ENCODE peak calls at places on chromosomes 1 and 21, in seven cellular contexts. One of them, this sample, is unnamed.

GRCh38 chr1:165381745-165382530 is 25.4 kb upstream of the LMX1A start:
- DNase-seq in stomach: no peak
- DNase-seq in GM12878: no peak
- DNase-seq in A549: no peak
- DNase-seq in sigmoid colon: no peak
- DNase-seq in ovary: no peak
- DNase-seq in transverse colon: no peak
- DNase-seq in this sample: no peak

GRCh38 chr1:8816831-8817412 is 518 bp downstream of the RERE start:
- DNase-seq in transverse colon: peak
- DNase-seq in GM12878: peak
- DNase-seq in A549: no peak
- DNase-seq in ovary: peak
- DNase-seq in sigmoid colon: peak
- DNase-seq in stomach: peak
- DNase-seq in this sample: peak

GRCh38 chr1:185352067-185352466 is 35.0 kb upstream of the IVNS1ABP start:
- DNase-seq in GM12878: no peak
- DNase-seq in sigmoid colon: no peak
- DNase-seq in ovary: no peak
- DNase-seq in transverse colon: no peak
- DNase-seq in A549: no peak
- DNase-seq in stomach: no peak
- DNase-seq in this sample: no peak

GRCh38 chr1:236948381-236948780 is 55.9 kb downstream of the MT1HL1 start:
- DNase-seq in A549: no peak
- DNase-seq in GM12878: no peak
- DNase-seq in sigmoid colon: no peak
- DNase-seq in ovary: no peak
- DNase-seq in stomach: no peak
- DNase-seq in transverse colon: no peak
- DNase-seq in this sample: no peak

GRCh38 chr1:83901547-83902155 is 97.3 kb downstream of the TTLL7 start:
- DNase-seq in sigmoid colon: no peak
- DNase-seq in GM12878: no peak
- DNase-seq in transverse colon: peak
- DNase-seq in ovary: no peak
- DNase-seq in A549: peak
- DNase-seq in stomach: peak
- DNase-seq in this sample: no peak

GRCh38 chr1:175188936-175189335 is 3.6 kb downstream of the KIAA0040 start:
- DNase-seq in transverse colon: peak
- DNase-seq in ovary: no peak
- DNase-seq in sigmoid colon: no peak
- DNase-seq in GM12878: peak
- DNase-seq in A549: no peak
- DNase-seq in stomach: no peak
- DNase-seq in this sample: no peak

GRCh38 chr1:8456306-8456912 is 138.5 kb downstream of the SLC45A1 start:
- DNase-seq in ovary: no peak
- DNase-seq in stomach: no peak
- DNase-seq in sigmoid colon: no peak
- DNase-seq in transverse colon: no peak
- DNase-seq in A549: no peak
- DNase-seq in GM12878: no peak
- DNase-seq in this sample: no peak

GRCh38 chr21:28294046-28294445 is 698.6 kb downstream of the LTN1 start:
- DNase-seq in A549: no peak
- DNase-seq in GM12878: no peak
- DNase-seq in sigmoid colon: no peak
- DNase-seq in ovary: no peak
- DNase-seq in stomach: no peak
- DNase-seq in transverse colon: no peak
- DNase-seq in this sample: no peak

GRCh38 chr1:200653022-200653462 is 16.7 kb downstream of the DDX59 start:
- DNase-seq in sigmoid colon: no peak
- DNase-seq in GM12878: no peak
- DNase-seq in A549: no peak
- DNase-seq in stomach: no peak
- DNase-seq in transverse colon: no peak
- DNase-seq in ovary: no peak
- DNase-seq in this sample: no peak

GRCh38 chr1:205813755-205814058 is 709 bp upstream of the SLC41A1 start:
- DNase-seq in GM12878: no peak
- DNase-seq in transverse colon: no peak
- DNase-seq in sigmoid colon: no peak
- DNase-seq in stomach: no peak
- DNase-seq in ovary: no peak
- DNase-seq in A549: no peak
- DNase-seq in this sample: no peak

GRCh38 chr1:86154581-86155060 is 2.0 kb downstream of the COL24A1 start:
- DNase-seq in A549: no peak
- DNase-seq in GM12878: no peak
- DNase-seq in stomach: no peak
- DNase-seq in sigmoid colon: peak
- DNase-seq in transverse colon: no peak
- DNase-seq in ovary: no peak
- DNase-seq in this sample: no peak

GRCh38 chr21:29501451-29501850 is 202.7 kb downstream of the BACH1 start:
- DNase-seq in ovary: no peak
- DNase-seq in sigmoid colon: no peak
- DNase-seq in GM12878: no peak
- DNase-seq in stomach: no peak
- DNase-seq in transverse colon: no peak
- DNase-seq in A549: no peak
- DNase-seq in this sample: no peak

GRCh38 chr1:246151796-246152434 is 355.2 kb downstream of the SMYD3 start:
- DNase-seq in GM12878: no peak
- DNase-seq in sigmoid colon: no peak
- DNase-seq in stomach: no peak
- DNase-seq in transverse colon: no peak
- DNase-seq in A549: peak
- DNase-seq in ovary: no peak
- DNase-seq in this sample: no peak

GRCh38 chr21:46092811-46093667 is 4.9 kb upstream of the COL6A2 start:
- DNase-seq in stomach: peak
- DNase-seq in A549: no peak
- DNase-seq in transverse colon: no peak
- DNase-seq in GM12878: no peak
- DNase-seq in ovary: peak
- DNase-seq in sigmoid colon: peak
- DNase-seq in this sample: no peak

GRCh38 chr1:61581241-61581640 is 143.7 kb downstream of the TM2D1 start:
- DNase-seq in ovary: no peak
- DNase-seq in stomach: no peak
- DNase-seq in GM12878: no peak
- DNase-seq in A549: no peak
- DNase-seq in sigmoid colon: no peak
- DNase-seq in transverse colon: no peak
- DNase-seq in this sample: no peak

GRCh38 chr1:64228181-64228957 is 24.9 kb downstream of the UBE2U start:
- DNase-seq in stomach: no peak
- DNase-seq in transverse colon: no peak
- DNase-seq in sigmoid colon: no peak
- DNase-seq in ovary: no peak
- DNase-seq in GM12878: no peak
- DNase-seq in A549: no peak
- DNase-seq in this sample: no peak

GRCh38 chr1:64229307-64229706 is 25.9 kb downstream of the UBE2U start:
- DNase-seq in ovary: no peak
- DNase-seq in sigmoid colon: no peak
- DNase-seq in A549: no peak
- DNase-seq in stomach: no peak
- DNase-seq in transverse colon: no peak
- DNase-seq in GM12878: no peak
- DNase-seq in this sample: no peak

GRCh38 chr1:64235133-64235532 is 31.7 kb downstream of the UBE2U start:
- DNase-seq in sigmoid colon: no peak
- DNase-seq in GM12878: no peak
- DNase-seq in stomach: no peak
- DNase-seq in ovary: no peak
- DNase-seq in A549: no peak
- DNase-seq in transverse colon: no peak
- DNase-seq in this sample: no peak

GRCh38 chr1:64234714-64235113 is 31.3 kb downstream of the UBE2U start:
- DNase-seq in sigmoid colon: no peak
- DNase-seq in stomach: no peak
- DNase-seq in A549: no peak
- DNase-seq in transverse colon: no peak
- DNase-seq in GM12878: no peak
- DNase-seq in ovary: no peak
- DNase-seq in this sample: no peak

GRCh38 chr1:64231153-64231552 is 27.7 kb downstream of the UBE2U start:
- DNase-seq in stomach: no peak
- DNase-seq in A549: no peak
- DNase-seq in ovary: no peak
- DNase-seq in GM12878: no peak
- DNase-seq in transverse colon: no peak
- DNase-seq in sigmoid colon: no peak
- DNase-seq in this sample: no peak
- TF ChIP-seq EP300 in stomach: no peak
- TF ChIP-seq EP300 in A549: no peak
- TF ChIP-seq EP300 in ovary: no peak
- TF ChIP-seq EP300 in GM12878: peak
- TF ChIP-seq EP300 in transverse colon: no peak
- TF ChIP-seq EP300 in sigmoid colon: no peak
- TF ChIP-seq EP300 in this sample: no peak

GRCh38 chr1:38941527-38942019 is at the start of gene RHBDL2:
- DNase-seq in sigmoid colon: peak
- DNase-seq in GM12878: no peak
- DNase-seq in stomach: peak
- DNase-seq in ovary: no peak
- DNase-seq in A549: peak
- DNase-seq in transverse colon: peak
- DNase-seq in this sample: no peak

GRCh38 chr1:38940339-38941047 is 1.1 kb downstream of the RHBDL2 start:
- DNase-seq in ovary: no peak
- DNase-seq in transverse colon: peak
- DNase-seq in stomach: peak
- DNase-seq in A549: no peak
- DNase-seq in GM12878: no peak
- DNase-seq in sigmoid colon: no peak
- DNase-seq in this sample: no peak

GRCh38 chr1:38938722-38939260 is 2.8 kb downstream of the RHBDL2 start:
- DNase-seq in ovary: no peak
- DNase-seq in stomach: no peak
- DNase-seq in transverse colon: no peak
- DNase-seq in sigmoid colon: no peak
- DNase-seq in GM12878: no peak
- DNase-seq in A549: no peak
- DNase-seq in this sample: no peak

GRCh38 chr1:38942664-38943428 is 1.2 kb upstream of the RHBDL2 start:
- DNase-seq in transverse colon: no peak
- DNase-seq in GM12878: no peak
- DNase-seq in ovary: no peak
- DNase-seq in sigmoid colon: no peak
- DNase-seq in stomach: no peak
- DNase-seq in A549: no peak
- DNase-seq in this sample: no peak

DNA sequence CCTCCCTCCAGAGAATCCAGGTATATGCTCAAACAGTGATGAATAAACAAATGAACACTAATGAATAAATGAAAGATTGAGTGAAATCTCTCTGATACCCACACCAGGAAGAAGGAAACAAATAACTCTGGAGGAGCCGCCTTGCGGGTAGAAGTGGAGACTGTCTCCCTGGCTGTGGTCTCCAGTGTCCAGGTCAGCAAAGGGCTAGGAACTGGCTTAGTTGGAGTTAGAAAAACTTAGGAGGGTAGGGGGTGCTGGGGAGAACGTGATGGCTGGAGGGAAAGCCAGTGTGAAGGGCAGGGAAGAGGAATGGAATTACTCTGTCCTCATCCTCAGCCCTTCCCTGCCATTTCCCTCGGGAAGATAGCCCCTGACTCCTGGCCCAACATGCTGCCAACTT is 537 bp downstream of the RHBDL2 start:
- DNase-seq in GM12878: no peak
- DNase-seq in sigmoid colon: no peak
- DNase-seq in A549: no peak
- DNase-seq in transverse colon: peak
- DNase-seq in stomach: peak
- DNase-seq in ovary: no peak
- DNase-seq in this sample: no peak
- H3K4me3 ChIP-seq in GM12878: no peak
- H3K4me3 ChIP-seq in sigmoid colon: peak
- H3K4me3 ChIP-seq in A549: peak
- H3K4me3 ChIP-seq in transverse colon: peak
- H3K4me3 ChIP-seq in stomach: peak
- H3K4me3 ChIP-seq in ovary: peak
- H3K4me3 ChIP-seq in this sample: peak

GRCh38 chr1:19366599-19367315 is 54.6 kb downstream of the SLC66A1 start:
- DNase-seq in A549: no peak
- DNase-seq in ovary: no peak
- DNase-seq in sigmoid colon: no peak
- DNase-seq in transverse colon: no peak
- DNase-seq in stomach: no peak
- DNase-seq in GM12878: no peak
- DNase-seq in this sample: no peak
- H3K27ac ChIP-seq in A549: no peak
- H3K27ac ChIP-seq in ovary: no peak
- H3K27ac ChIP-seq in sigmoid colon: peak
- H3K27ac ChIP-seq in transverse colon: no peak
- H3K27ac ChIP-seq in stomach: no peak
- H3K27ac ChIP-seq in GM12878: no peak
- H3K27ac ChIP-seq in this sample: peak

GRCh38 chr1:96525657-96526613 is 195.6 kb upstream of the PTBP2 start:
- DNase-seq in stomach: no peak
- DNase-seq in sigmoid colon: no peak
- DNase-seq in ovary: no peak
- DNase-seq in GM12878: no peak
- DNase-seq in transverse colon: no peak
- DNase-seq in A549: no peak
- DNase-seq in this sample: no peak

GRCh38 chr1:96522927-96523326 is 198.7 kb upstream of the PTBP2 start:
- DNase-seq in transverse colon: no peak
- DNase-seq in GM12878: no peak
- DNase-seq in A549: no peak
- DNase-seq in ovary: no peak
- DNase-seq in sigmoid colon: no peak
- DNase-seq in stomach: no peak
- DNase-seq in this sample: no peak

GRCh38 chr1:96520542-96520941 is 201.0 kb upstream of the PTBP2 start:
- DNase-seq in stomach: no peak
- DNase-seq in GM12878: no peak
- DNase-seq in transverse colon: no peak
- DNase-seq in A549: no peak
- DNase-seq in sigmoid colon: peak
- DNase-seq in ovary: no peak
- DNase-seq in this sample: peak

GRCh38 chr1:96521994-96522760 is 199.4 kb upstream of the PTBP2 start:
- DNase-seq in transverse colon: no peak
- DNase-seq in ovary: no peak
- DNase-seq in stomach: no peak
- DNase-seq in A549: peak
- DNase-seq in GM12878: no peak
- DNase-seq in sigmoid colon: no peak
- DNase-seq in this sample: no peak

GRCh38 chr1:96524100-96524499 is 197.5 kb upstream of the PTBP2 start:
- DNase-seq in A549: no peak
- DNase-seq in sigmoid colon: no peak
- DNase-seq in transverse colon: no peak
- DNase-seq in GM12878: no peak
- DNase-seq in ovary: no peak
- DNase-seq in stomach: no peak
- DNase-seq in this sample: no peak
- TF ChIP-seq EP300 in A549: no peak
- TF ChIP-seq EP300 in sigmoid colon: no peak
- TF ChIP-seq EP300 in transverse colon: no peak
- TF ChIP-seq EP300 in GM12878: no peak
- TF ChIP-seq EP300 in ovary: no peak
- TF ChIP-seq EP300 in stomach: no peak
- TF ChIP-seq EP300 in this sample: no peak

GRCh38 chr21:39386194-39386593 is 37.3 kb upstream of the HMGN1 start:
- DNase-seq in ovary: peak
- DNase-seq in A549: no peak
- DNase-seq in stomach: peak
- DNase-seq in GM12878: no peak
- DNase-seq in transverse colon: no peak
- DNase-seq in sigmoid colon: peak
- DNase-seq in this sample: no peak
- H3K4me3 ChIP-seq in ovary: peak
- H3K4me3 ChIP-seq in A549: peak
- H3K4me3 ChIP-seq in stomach: peak
- H3K4me3 ChIP-seq in GM12878: peak
- H3K4me3 ChIP-seq in transverse colon: no peak
- H3K4me3 ChIP-seq in sigmoid colon: peak
- H3K4me3 ChIP-seq in this sample: peak

This sample was measured in tibial nerve.